ENCODE peak calls at places on chromosomes 6 and 20, in ten cellular contexts. L, T, D, G, E, N, J, W, Q and A are unnamed samples.

GRCh38 chr6:37354526-37355384 is 972 bp downstream of the RNF8 start:
- DNase-seq in W (peak), N (no peak), E (peak), J (no peak), G (peak), D (peak), L (peak), T (no peak), Q (peak), A (no peak)

GRCh38 chr20:56373942-56374341 is 15.2 kb downstream of the FAM210B start:
- DNase-seq in D (peak), W (no peak), N (no peak), T (no peak), L (no peak), G (no peak), Q (no peak), J (no peak), E (no peak), A (no peak)

GRCh38 chr6:21593927-21594421 is 423 bp downstream of the SOX4 start:
- DNase-seq in T (peak), J (no peak), D (peak), E (peak), L (peak), W (no peak), Q (peak), N (peak), G (no peak), A (no peak)

GRCh38 chr6:75691012-75691411 is 58.0 kb upstream of the MYO6 start:
- DNase-seq in T (no peak), N (no peak), E (no peak), W (no peak), D (peak), L (no peak), Q (no peak), J (no peak), G (no peak), A (no peak)

GRCh38 chr6:118680452-118681095 is 29.2 kb upstream of the CEP85L start:
- DNase-seq in T (no peak), Q (no peak), D (no peak), E (no peak), G (no peak), J (no peak), N (no peak), L (no peak), W (no peak), A (no peak)

GRCh38 chr6:134787261-134787871 is 162.5 kb downstream of the ALDH8A1 start:
- DNase-seq in D (peak), J (no peak), Q (no peak), N (no peak), G (no peak), E (no peak), T (no peak), W (no peak), L (no peak), A (no peak)

GRCh38 chr6:41781302-41781711 is 725 bp downstream of the PRICKLE4 start:
- DNase-seq in T (no peak), W (no peak), E (no peak), G (no peak), J (no peak), D (no peak), N (no peak), L (no peak), Q (no peak), A (no peak)

GRCh38 chr6:26305097-26305841 is 59.7 kb upstream of the BTN3A2 start:
- DNase-seq in Q (peak), D (peak), T (peak), N (no peak), J (no peak), L (peak), W (no peak), E (peak), G (peak), A (no peak)

GRCh38 chr6:17542243-17542642 is 57.9 kb upstream of the FAM8A1 start:
- DNase-seq in G (no peak), W (no peak), N (no peak), E (no peak), L (no peak), T (no peak), Q (no peak), J (no peak), D (no peak), A (no peak)

GRCh38 chr6:106525111-106525884 is 104.0 kb downstream of the RTN4IP1 start:
- DNase-seq in W (no peak), J (no peak), Q (no peak), G (no peak), T (no peak), D (no peak), E (no peak), N (no peak), L (peak), A (peak)

GRCh38 chr6:146851837-146852236 is 253.1 kb downstream of the ADGB start:
- DNase-seq in L (no peak), N (no peak), Q (no peak), D (peak), W (no peak), J (no peak), T (no peak), E (no peak), G (no peak), A (no peak)

GRCh38 chr20:20521736-20522135 is 153.8 kb downstream of the INSM1 start:
- DNase-seq in J (no peak), G (no peak), D (no peak), L (no peak), N (no peak), W (no peak), Q (no peak), T (no peak), E (no peak), A (no peak)

GRCh38 chr20:8078528-8078914 is 53.5 kb upstream of the PLCB1 start:
- DNase-seq in W (no peak), N (no peak), Q (no peak), E (no peak), J (no peak), L (no peak), D (no peak), G (no peak), T (no peak), A (no peak)

GRCh38 chr6:93571341-93571740 is 152.0 kb upstream of the EPHA7 start:
- DNase-seq in G (no peak), J (no peak), N (no peak), D (no peak), Q (no peak), E (no peak), L (no peak), T (no peak), W (no peak), A (no peak)

GRCh38 chr6:36312854-36313627 is 23.6 kb downstream of the BNIP5 start:
- DNase-seq in L (peak), J (peak), E (no peak), W (no peak), T (no peak), N (no peak), Q (no peak), G (no peak), D (no peak), A (peak)

GRCh38 chr6:143405381-143406154 is 44.9 kb downstream of the ADAT2 start:
- DNase-seq in D (peak), W (no peak), E (no peak), T (no peak), Q (no peak), N (no peak), J (no peak), G (no peak), L (no peak), A (no peak)

GRCh38 chr6:36743538-36744441 is 46.2 kb downstream of the RAB44 start:
- DNase-seq in W (no peak), T (no peak), G (no peak), Q (no peak), D (no peak), J (no peak), N (no peak), L (no peak), E (no peak), A (no peak)

GRCh38 chr6:39184906-39185580 is 44.2 kb downstream of the KCNK5 start:
- DNase-seq in D (no peak), N (no peak), Q (no peak), E (no peak), T (no peak), G (no peak), W (no peak), L (no peak), J (no peak), A (no peak)

GRCh38 chr6:149831380-149831820 is 32.8 kb downstream of the LRP11 start:
- DNase-seq in G (no peak), Q (no peak), E (no peak), T (no peak), W (no peak), N (no peak), J (no peak), D (no peak), L (no peak), A (no peak)

GRCh38 chr6:147142684-147143245 is 61.5 kb upstream of the STXBP5 start:
- DNase-seq in L (no peak), Q (no peak), D (no peak), G (no peak), N (no peak), T (no peak), E (no peak), J (no peak), W (no peak), A (no peak)

GRCh38 chr20:32472581-32473207 is 112.4 kb downstream of the NOL4L start:
- DNase-seq in L (no peak), E (no peak), N (no peak), D (no peak), Q (no peak), G (no peak), W (no peak), T (no peak), J (no peak), A (no peak)

GRCh38 chr6:18226451-18226850 is 37.9 kb downstream of the DEK start:
- DNase-seq in J (no peak), E (no peak), G (no peak), N (no peak), T (no peak), L (no peak), D (peak), W (no peak), Q (no peak), A (no peak)

GRCh38 chr6:134389129-134389528 is 71.2 kb upstream of the SGK1 start:
- DNase-seq in J (no peak), L (peak), E (no peak), Q (no peak), T (no peak), G (no peak), N (no peak), D (no peak), W (no peak), A (no peak)

GRCh38 chr6:127483399-127484055 is 24.3 kb upstream of the KIAA0408 start:
- DNase-seq in J (no peak), W (no peak), G (peak), T (no peak), L (no peak), N (no peak), Q (peak), D (no peak), E (no peak), A (no peak)

GRCh38 chr20:37943033-37943432 is 40.1 kb downstream of the VSTM2L start:
- DNase-seq in D (no peak), E (no peak), N (no peak), G (peak), T (no peak), L (no peak), J (no peak), Q (no peak), W (no peak), A (no peak)

GRCh38 chr6:152854086-152854795 is 103.6 kb downstream of the VIP start:
- DNase-seq in D (no peak), W (no peak), T (no peak), N (no peak), J (no peak), L (no peak), G (no peak), Q (no peak), E (no peak), A (no peak)

GRCh38 chr6:159451051-159451450 is 242.0 kb downstream of the SOD2 start:
- DNase-seq in L (no peak), W (no peak), N (no peak), J (no peak), Q (no peak), E (no peak), G (no peak), T (no peak), D (peak), A (no peak)

GRCh38 chr6:2244261-2245102 is 923 bp downstream of the GMDS start:
- DNase-seq in D (no peak), L (no peak), Q (no peak), J (no peak), N (no peak), W (no peak), T (no peak), E (no peak), G (no peak), A (no peak)

GRCh38 chr6:36845233-36845632 is 6.0 kb upstream of the CPNE5 start:
- DNase-seq in E (no peak), J (no peak), T (no peak), L (no peak), N (no peak), W (no peak), G (no peak), Q (no peak), D (no peak), A (no peak)

GRCh38 chr6:168088161-168089106 is 9.4 kb upstream of the FRMD1 start:
- DNase-seq in G (peak), N (no peak), L (no peak), E (no peak), J (no peak), W (no peak), Q (peak), T (no peak), D (peak), A (no peak)

GRCh38 chr6:158476389-158476788 is 83.5 kb upstream of the TMEM181 start:
- DNase-seq in E (no peak), D (no peak), L (no peak), W (no peak), G (no peak), N (no peak), Q (no peak), J (no peak), T (no peak), A (no peak)

GRCh38 chr6:78910611-78911134 is 43.3 kb downstream of the IRAK1BP1 start:
- DNase-seq in T (no peak), G (peak), N (no peak), L (peak), Q (peak), W (no peak), D (peak), J (no peak), E (peak), A (no peak)

GRCh38 chr20:36604952-36605308 is 649 bp upstream of the RAB5IF start:
- DNase-seq in E (no peak), L (peak), J (no peak), T (peak), D (no peak), Q (peak), W (peak), G (no peak), N (no peak), A (peak)